ENCODE peak calls at places on chromosomes 5 and 9, in ten cellular contexts. A, V, M, E, J, H, S, X, W and I are unnamed samples.

GRCh38 chr5:134133995-134134541 is 19.6 kb downstream of the TCF7 start:
- DNase-seq in A (no peak), V (peak), M (peak), E (no peak), J (no peak), H (no peak), S (no peak), X (no peak), W (no peak), I (peak)

GRCh38 chr5:176664479-176664878 is 17.2 kb downstream of the TSPAN17 start:
- DNase-seq in A (no peak), V (no peak), M (no peak), E (no peak), J (no peak), H (no peak), S (no peak), X (no peak), W (no peak), I (no peak)

GRCh38 chr9:122383992-122384461 is 13.2 kb downstream of the PTGS1 start:
- DNase-seq in A (no peak), V (no peak), M (no peak), E (no peak), J (no peak), H (no peak), S (no peak), X (no peak), W (no peak), I (peak)

GRCh38 chr5:114450516-114450909 is 88.6 kb downstream of the KCNN2 start:
- DNase-seq in A (peak), V (no peak), M (no peak), E (no peak), J (no peak), H (peak), S (peak), X (no peak), W (no peak), I (no peak)

GRCh38 chr5:132484386-132484715 is 6.2 kb downstream of the IRF1 start:
- DNase-seq in A (no peak), V (peak), M (peak), E (no peak), J (no peak), H (no peak), S (no peak), X (no peak), W (no peak), I (peak)

GRCh38 chr9:134607971-134608370 is 33.6 kb upstream of the COL5A1 start:
- DNase-seq in A (no peak), V (peak), M (no peak), E (no peak), J (no peak), H (no peak), S (no peak), X (no peak), W (peak), I (no peak)

GRCh38 chr5:107476783-107477182 is 194.0 kb downstream of the EFNA5 start:
- DNase-seq in A (no peak), V (peak), M (no peak), E (no peak), J (no peak), H (no peak), S (no peak), X (no peak), W (no peak), I (no peak)

GRCh38 chr5:178306430-178307225 is 74.0 kb upstream of the PHYKPL start:
- DNase-seq in A (no peak), V (no peak), M (no peak), E (no peak), J (no peak), H (no peak), S (no peak), X (no peak), W (no peak), I (peak)

GRCh38 chr5:126348855-126349635 is 74.2 kb upstream of the GRAMD2B start:
- DNase-seq in A (no peak), V (no peak), M (no peak), E (no peak), J (no peak), H (no peak), S (no peak), X (no peak), W (no peak), I (no peak)

GRCh38 chr5:6731465-6732237 is 18.4 kb downstream of the TENT4A start:
- DNase-seq in A (no peak), V (no peak), M (no peak), E (no peak), J (no peak), H (no peak), S (no peak), X (no peak), W (no peak), I (peak)

GRCh38 chr9:116494815-116495634 is 192.1 kb upstream of the TRIM32 start:
- DNase-seq in A (no peak), V (peak), M (no peak), E (no peak), J (peak), H (no peak), S (no peak), X (no peak), W (peak), I (no peak)

GRCh38 chr9:16175461-16175860 is 622.6 kb downstream of the CCDC171 start:
- DNase-seq in A (no peak), V (no peak), M (no peak), E (no peak), J (no peak), H (no peak), S (no peak), X (peak), W (no peak), I (no peak)

DNA sequence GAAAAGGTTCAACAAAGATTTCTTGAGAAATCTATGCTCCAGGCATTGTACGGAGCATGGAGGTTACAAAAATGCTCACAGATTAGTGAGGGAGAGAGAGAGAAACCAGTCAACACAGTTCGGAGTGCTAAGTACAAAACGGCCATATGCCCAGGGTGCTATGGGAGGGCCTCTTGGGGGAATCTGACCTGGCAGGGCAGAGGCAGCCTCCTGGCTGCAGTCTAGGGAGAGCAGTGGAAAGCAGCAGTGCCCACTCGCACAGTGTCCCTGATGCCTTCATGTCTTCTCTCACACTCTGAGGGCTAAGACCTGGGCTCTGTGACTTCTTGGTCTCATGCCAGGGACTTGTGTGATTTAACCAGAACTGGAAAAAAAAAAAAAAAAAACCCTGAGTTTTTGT is 29.8 kb upstream of the SMC5 start:
- DNase-seq in A (peak), V (no peak), M (peak), E (no peak), J (no peak), H (no peak), S (no peak), X (no peak), W (no peak), I (no peak)
- TF ChIP-seq EP300 in A (no peak), V (no peak), M (no peak), E (no peak), J (no peak), H (no peak), S (no peak), X (no peak), W (no peak), I (no peak)

GRCh38 chr5:56493293-56493692 is 260.2 kb upstream of the ANKRD55 start:
- DNase-seq in A (no peak), V (no peak), M (no peak), E (no peak), J (no peak), H (no peak), S (no peak), X (no peak), W (no peak), I (no peak)

GRCh38 chr5:56490971-56491468 is 257.9 kb upstream of the ANKRD55 start:
- DNase-seq in A (no peak), V (no peak), M (no peak), E (no peak), J (no peak), H (no peak), S (no peak), X (no peak), W (no peak), I (no peak)

GRCh38 chr5:56494300-56494704 is 261.2 kb upstream of the ANKRD55 start:
- DNase-seq in A (no peak), V (no peak), M (no peak), E (no peak), J (no peak), H (no peak), S (no peak), X (no peak), W (no peak), I (no peak)

GRCh38 chr5:56493751-56494150 is 260.6 kb upstream of the ANKRD55 start:
- DNase-seq in A (no peak), V (no peak), M (no peak), E (no peak), J (no peak), H (no peak), S (no peak), X (no peak), W (no peak), I (no peak)

GRCh38 chr5:56492812-56493211 is 259.7 kb upstream of the ANKRD55 start:
- DNase-seq in A (no peak), V (no peak), M (no peak), E (no peak), J (no peak), H (no peak), S (no peak), X (no peak), W (no peak), I (no peak)
- TF ChIP-seq EP300 in A (no peak), V (no peak), M (no peak), E (no peak), J (no peak), H (no peak), S (no peak), X (no peak), W (no peak), I (no peak)

GRCh38 chr5:77181596-77182304 is 28.7 kb upstream of the PDE8B start:
- DNase-seq in A (peak), V (no peak), M (no peak), E (peak), J (no peak), H (no peak), S (no peak), X (peak), W (no peak), I (no peak)

GRCh38 chr5:77192444-77193050 is 17.9 kb upstream of the PDE8B start:
- DNase-seq in A (no peak), V (no peak), M (no peak), E (no peak), J (no peak), H (no peak), S (no peak), X (no peak), W (no peak), I (no peak)

GRCh38 chr5:77181173-77181572 is 29.3 kb upstream of the PDE8B start:
- DNase-seq in A (no peak), V (no peak), M (no peak), E (peak), J (no peak), H (no peak), S (no peak), X (peak), W (peak), I (no peak)

DNA sequence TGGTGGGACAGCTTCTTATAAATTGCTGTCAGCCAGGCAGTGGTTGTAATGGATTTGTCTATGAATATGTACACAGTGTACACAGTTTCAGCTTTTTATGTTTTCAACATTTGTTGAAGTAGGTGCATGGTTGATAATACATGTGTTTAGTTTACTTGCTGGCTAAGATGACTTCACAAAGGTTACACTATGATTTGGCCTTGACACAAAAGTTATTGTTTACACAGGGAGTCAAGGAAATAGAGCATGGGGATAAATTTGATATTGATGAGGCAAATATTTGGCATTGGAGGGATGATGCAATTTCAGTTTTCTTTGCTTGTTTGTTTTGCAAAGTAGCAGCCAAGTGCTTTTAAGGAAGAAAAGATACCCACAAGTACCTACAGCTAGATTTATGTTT is 23.5 kb upstream of the PDE8B start:
- DNase-seq in A (no peak), V (no peak), M (no peak), E (no peak), J (peak), H (no peak), S (no peak), X (no peak), W (no peak), I (no peak)
- TF ChIP-seq EP300 in A (no peak), V (no peak), M (no peak), E (no peak), J (no peak), H (no peak), S (no peak), X (no peak), W (no peak), I (no peak)

DNA sequence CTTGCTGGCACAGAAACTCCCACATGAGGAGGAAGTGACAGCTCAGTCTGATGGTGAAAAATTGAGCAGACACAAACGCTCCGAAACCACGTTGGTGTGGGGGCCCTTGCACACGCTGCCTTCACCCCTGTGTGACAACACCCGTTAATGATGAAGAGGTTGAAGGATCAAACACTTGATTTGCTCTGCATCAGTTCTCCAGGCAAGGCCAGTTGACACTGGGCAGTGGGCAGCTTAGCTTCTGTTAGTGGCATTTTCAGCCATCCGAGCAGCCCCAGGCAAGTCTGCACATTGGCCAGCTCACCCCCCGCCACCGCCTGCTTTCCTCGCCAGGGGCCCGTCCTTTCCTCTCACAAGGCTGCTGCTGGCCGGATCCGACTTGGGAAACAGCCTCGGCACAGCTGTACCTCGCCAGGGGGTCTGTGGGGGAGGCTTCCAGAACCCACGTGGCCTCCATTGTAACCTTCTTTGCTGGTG is 79.8 kb downstream of the COL27A1 start:
- DNase-seq in A (no peak), V (no peak), M (peak), E (no peak), J (no peak), H (peak), S (no peak), X (no peak), W (no peak), I (no peak)
- TF ChIP-seq EP300 in A (no peak), V (no peak), M (no peak), E (no peak), J (no peak), H (no peak), S (no peak), X (no peak), W (no peak), I (no peak)

GRCh38 chr5:55276771-55277170 is 30.7 kb downstream of the DHX29 start:
- DNase-seq in A (no peak), V (no peak), M (no peak), E (no peak), J (no peak), H (no peak), S (no peak), X (no peak), W (no peak), I (no peak)

DNA sequence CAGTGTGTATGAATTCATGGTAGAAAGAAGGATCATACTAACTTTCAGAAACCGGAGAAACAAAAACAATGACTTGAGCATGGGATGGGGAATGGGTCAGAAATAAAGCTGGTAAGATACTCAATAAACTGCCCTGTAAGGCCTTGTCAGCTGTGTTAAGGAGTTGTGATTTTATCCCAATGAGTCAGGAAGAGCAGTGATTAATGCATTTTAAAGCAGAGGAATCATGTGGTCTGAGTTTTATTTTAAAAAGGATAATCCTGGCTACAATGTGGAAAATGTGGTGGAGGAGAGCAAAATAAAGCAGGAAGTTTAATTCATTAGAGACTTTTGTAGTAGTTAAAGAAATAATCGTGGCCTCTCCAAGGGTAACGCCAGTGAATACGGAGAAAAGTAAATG is 28.7 kb downstream of the DHX29 start:
- DNase-seq in A (no peak), V (no peak), M (no peak), E (no peak), J (no peak), H (no peak), S (no peak), X (no peak), W (no peak), I (no peak)
- TF ChIP-seq EP300 in A (no peak), V (no peak), M (no peak), E (no peak), J (no peak), H (no peak), S (no peak), X (no peak), W (no peak), I (no peak)

GRCh38 chr5:407801-408268 is 35.1 kb upstream of the EXOC3 start:
- DNase-seq in A (no peak), V (peak), M (no peak), E (no peak), J (no peak), H (no peak), S (no peak), X (no peak), W (no peak), I (peak)
- TF ChIP-seq EP300 in A (no peak), V (no peak), M (no peak), E (no peak), J (no peak), H (no peak), S (no peak), X (no peak), W (no peak), I (no peak)